ENCODE peak calls at places on chromosomes 12 and 14, in six cellular contexts. C is H9, V is hypothalamus, B is body of pancreas, I is GM12891, M is iris pigment epithelial cell. X is an unnamed sample.

GRCh38 chr12:106131671-106132070 is 7.1 kb downstream of the NUAK1 start:
- DNase-seq in C (peak; percentile 39), V (no peak), B (no peak), I (no peak), M (no peak), X (no peak)

GRCh38 chr12:95820096-95820703 is 29.6 kb upstream of the NTN4 start:
- DNase-seq in C (no peak), V (no peak), B (peak; percentile 70), I (no peak), M (peak; percentile 41), X (no peak)

GRCh38 chr12:54891717-54892478 is 37.6 kb downstream of the MUCL1 start:
- DNase-seq in C (no peak), V (no peak), B (peak; percentile 25), I (no peak), M (no peak), X (no peak)

GRCh38 chr12:102800565-102800964 is 116.5 kb downstream of the PAH start:
- DNase-seq in C (no peak), V (no peak), B (no peak), I (no peak), M (no peak), X (no peak)

GRCh38 chr12:81798294-81798693 is 39.1 kb upstream of the PPFIA2 start:
- DNase-seq in C (peak; percentile 48), V (no peak), B (no peak), I (no peak), M (no peak), X (no peak)

GRCh38 chr12:46459881-46460545 is 87.4 kb upstream of the SLC38A2 start:
- DNase-seq in C (no peak), V (no peak), B (no peak), I (no peak), M (no peak), X (no peak)

GRCh38 chr12:12909995-12910391 is 18.6 kb downstream of the GPRC5A start:
- DNase-seq in C (no peak), V (no peak), B (peak; percentile 29), I (no peak), M (no peak), X (no peak)

GRCh38 chr12:50042693-50043092 is 14.7 kb upstream of the ASIC1 start:
- DNase-seq in C (no peak), V (no peak), B (no peak), I (no peak), M (no peak), X (no peak)

GRCh38 chr12:90090929-90091651 is 382.5 kb upstream of the ATP2B1 start:
- DNase-seq in C (no peak), V (no peak), B (peak; percentile 19), I (no peak), M (peak; percentile 91), X (peak; percentile 95)

GRCh38 chr12:26938660-26939185 is 453 bp downstream of the FGFR1OP2 start:
- DNase-seq in C (no peak), V (no peak), B (no peak), I (no peak), M (no peak), X (no peak)

GRCh38 chr14:76421662-76422061 is 45.7 kb downstream of the ESRRB start:
- DNase-seq in C (no peak), V (no peak), B (no peak), I (no peak), M (no peak), X (no peak)

GRCh38 chr14:22106700-22107697 is 433.4 kb upstream of the OR4E1 start:
- DNase-seq in C (no peak), V (no peak), B (no peak), I (no peak), M (no peak), X (no peak)

GRCh38 chr12:105433804-105434203 is 103.3 kb downstream of the C12orf75 start:
- DNase-seq in C (no peak), V (no peak), B (no peak), I (no peak), M (peak; percentile 67), X (no peak)

GRCh38 chr12:118307069-118307954 is 65.4 kb downstream of the TAOK3 start:
- DNase-seq in C (no peak), V (no peak), B (peak; percentile 30), I (no peak), M (peak; percentile 95), X (peak; percentile 79)

GRCh38 chr14:70188608-70189540 is at the start of gene SLC8A3:
- DNase-seq in C (peak; percentile 44), V (peak; percentile 33), B (peak; percentile 33), I (peak; percentile 51), M (peak; percentile 76), X (peak; percentile 14)

GRCh38 chr12:105744659-105745058 is 394.1 kb downstream of the NUAK1 start:
- DNase-seq in C (peak; percentile 42), V (no peak), B (no peak), I (no peak), M (no peak), X (no peak)

GRCh38 chr14:35242599-35243311 is 49.4 kb upstream of the PSMA6 start:
- DNase-seq in C (no peak), V (no peak), B (no peak), I (no peak), M (no peak), X (no peak)

GRCh38 chr14:75604979-75605825 is 26.8 kb downstream of the FLVCR2 start:
- DNase-seq in C (no peak), V (no peak), B (peak; percentile 36), I (no peak), M (peak; percentile 19), X (peak; percentile 18)

GRCh38 chr12:68271346-68271745 is 17.9 kb upstream of the IL22 start:
- DNase-seq in C (no peak), V (no peak), B (no peak), I (no peak), M (peak; percentile 61), X (no peak)

GRCh38 chr12:124273630-124274029 is 21.3 kb upstream of the RFLNA start:
- DNase-seq in C (peak; percentile 89), V (no peak), B (peak; percentile 25), I (no peak), M (peak; percentile 65), X (peak; percentile 26)

GRCh38 chr14:37974421-37974820 is 233.3 kb upstream of the SSTR1 start:
- DNase-seq in C (no peak), V (no peak), B (no peak), I (no peak), M (no peak), X (no peak)

GRCh38 chr14:86796221-86797074 is 1196.5 kb downstream of the GALC start:
- DNase-seq in C (no peak), V (no peak), B (no peak), I (no peak), M (peak; percentile 14), X (no peak)

GRCh38 chr12:57037264-57037663 is 12.7 kb downstream of the MYO1A start:
- DNase-seq in C (peak; percentile 20), V (no peak), B (no peak), I (no peak), M (no peak), X (no peak)

GRCh38 chr12:118617922-118618450 is 241.6 kb downstream of the SUDS3 start:
- DNase-seq in C (no peak), V (no peak), B (no peak), I (no peak), M (no peak), X (no peak)

GRCh38 chr14:66395300-66395699 is 90.9 kb upstream of the CCDC196 start:
- DNase-seq in C (no peak), V (no peak), B (no peak), I (no peak), M (no peak), X (no peak)